ENCODE peak calls at places on chromosomes 5 and 9, in four cellular contexts. Z is HT-29, Y is PC-9, W is NCI-H1105 treated with DMSO at 0.1 percent for 48 hours. G is an unnamed sample.

GRCh38 chr9:109192732-109193361 is 25.8 kb upstream of the FRRS1L start:
- DNase-seq in Y (no peak), W (no peak), Z (peak; percentile 26), G (no peak)

GRCh38 chr9:133505901-133506652 is 18.7 kb downstream of the MYMK start:
- DNase-seq in W (no peak), Z (no peak), Y (no peak), G (no peak)

GRCh38 chr9:1759901-1760300 is 255.2 kb upstream of the SMARCA2 start:
- DNase-seq in Y (peak; percentile 33), W (no peak), Z (no peak), G (no peak)

GRCh38 chr5:116897291-116897690 is 322.7 kb upstream of the SEMA6A start:
- DNase-seq in Y (no peak), Z (no peak), W (no peak), G (no peak)

GRCh38 chr5:172362755-172363154 is 79.2 kb upstream of the UBTD2 start:
- DNase-seq in W (no peak), Y (no peak), Z (no peak), G (peak; percentile 44)

GRCh38 chr5:113162770-113163169 is 186.2 kb downstream of the DCP2 start:
- DNase-seq in W (no peak), Y (peak; percentile 84), Z (no peak), G (no peak)

GRCh38 chr5:113204525-113205161 is 228.0 kb downstream of the DCP2 start:
- DNase-seq in Z (no peak), Y (peak; percentile 61), W (no peak), G (no peak)

GRCh38 chr5:95884021-95884333 is 61.5 kb upstream of the GLRX start:
- DNase-seq in Y (no peak), W (no peak), Z (peak; percentile 36), G (peak; percentile 31)

GRCh38 chr9:79559501-79560181 is 12.1 kb upstream of the TLE4 start:
- DNase-seq in Z (no peak), Y (no peak), W (peak; percentile 54), G (no peak)

GRCh38 chr9:114252394-114252793 is 70.5 kb upstream of the ORM1 start:
- DNase-seq in W (no peak), Z (no peak), Y (no peak), G (no peak)

GRCh38 chr5:148401604-148402003 is 17.8 kb downstream of the FBXO38 start:
- DNase-seq in Z (no peak), Y (no peak), W (no peak), G (no peak)

GRCh38 chr5:40046792-40047191 is 622.0 kb upstream of the DAB2 start:
- DNase-seq in Y (no peak), W (no peak), Z (no peak), G (no peak)

GRCh38 chr5:144194148-144194547 is 23.5 kb downstream of the KCTD16 start:
- DNase-seq in W (no peak), Y (no peak), Z (no peak), G (no peak)

GRCh38 chr9:110531776-110532175 is 47.8 kb downstream of the SVEP1 start:
- DNase-seq in Y (no peak), Z (no peak), W (no peak), G (no peak)

GRCh38 chr9:128845186-128845931 is 15.8 kb upstream of the SPOUT1 start:
- DNase-seq in Z (peak; percentile 12), Y (no peak), W (peak; percentile 91), G (no peak)

GRCh38 chr9:116380496-116380995 is 227.0 kb downstream of the PAPPA start:
- DNase-seq in Y (no peak), W (no peak), Z (no peak), G (no peak)

GRCh38 chr5:61342066-61342465 is 10.0 kb downstream of the ZSWIM6 start:
- DNase-seq in Z (no peak), W (no peak), Y (peak; percentile 52), G (no peak)

GRCh38 chr5:30501065-30501464 is 692.4 kb upstream of the CDH6 start:
- DNase-seq in Z (no peak), W (no peak), Y (no peak), G (no peak)

GRCh38 chr5:143515829-143516228 is 112.3 kb upstream of the NR3C1 start:
- DNase-seq in Z (no peak), W (peak; percentile 24), Y (no peak), G (no peak)

GRCh38 chr9:84500218-84500617 is 159.7 kb upstream of the SLC28A3 start:
- DNase-seq in Y (no peak), Z (no peak), W (no peak), G (peak; percentile 16)

GRCh38 chr9:119801311-119801710 is 432.1 kb upstream of the BRINP1 start:
- DNase-seq in W (no peak), Y (no peak), Z (no peak), G (no peak)

GRCh38 chr5:123845356-123846100 is 333.6 kb downstream of the CSNK1G3 start:
- DNase-seq in Z (no peak), Y (no peak), W (no peak), G (no peak)

GRCh38 chr5:160039810-160040470 is 31.0 kb downstream of the TTC1 start:
- DNase-seq in Y (peak; percentile 80), W (no peak), Z (no peak), G (no peak)

GRCh38 chr5:158511454-158511853 is 588.3 kb downstream of the EBF1 start:
- DNase-seq in W (no peak), Z (no peak), Y (no peak), G (peak; percentile 28)